ENCODE peak calls at places on chromosomes 5 and 9, in six cellular contexts. One of them, this sample, is unnamed.

GRCh38 chr5:40628428-40628827 is 51.3 kb upstream of the PTGER4 start:
- DNase-seq in activated naive CD4-positive, alpha-beta T cell treated with anti-CD3 and anti-CD28 coated beads for 36 hours: no peak
- DNase-seq in aorta: no peak
- DNase-seq in Daoy: no peak
- DNase-seq in stimulated activated CD8-positive, alpha-beta memory T cell treated with anti-CD3 and anti-CD28 coated beads, Interleukin-15, amount 100 ng/mL, for 4 hours: no peak
- DNase-seq in neural crest cell: no peak
- DNase-seq in this sample: no peak

GRCh38 chr5:65117525-65117924 is 348.8 kb downstream of the CWC27 start:
- DNase-seq in activated naive CD4-positive, alpha-beta T cell treated with anti-CD3 and anti-CD28 coated beads for 36 hours: no peak
- DNase-seq in aorta: no peak
- DNase-seq in Daoy: no peak
- DNase-seq in stimulated activated CD8-positive, alpha-beta memory T cell treated with anti-CD3 and anti-CD28 coated beads, Interleukin-15, amount 100 ng/mL, for 4 hours: no peak
- DNase-seq in neural crest cell: no peak
- DNase-seq in this sample: no peak

GRCh38 chr5:107516452-107517184 is 154.1 kb downstream of the EFNA5 start:
- DNase-seq in activated naive CD4-positive, alpha-beta T cell treated with anti-CD3 and anti-CD28 coated beads for 36 hours: no peak
- DNase-seq in aorta: no peak
- DNase-seq in Daoy: peak; percentile 24
- DNase-seq in stimulated activated CD8-positive, alpha-beta memory T cell treated with anti-CD3 and anti-CD28 coated beads, Interleukin-15, amount 100 ng/mL, for 4 hours: no peak
- DNase-seq in neural crest cell: no peak
- DNase-seq in this sample: peak; percentile 19

GRCh38 chr5:111968459-111968858 is 211.5 kb upstream of the NREP start:
- DNase-seq in activated naive CD4-positive, alpha-beta T cell treated with anti-CD3 and anti-CD28 coated beads for 36 hours: no peak
- DNase-seq in aorta: no peak
- DNase-seq in Daoy: no peak
- DNase-seq in stimulated activated CD8-positive, alpha-beta memory T cell treated with anti-CD3 and anti-CD28 coated beads, Interleukin-15, amount 100 ng/mL, for 4 hours: no peak
- DNase-seq in neural crest cell: no peak
- DNase-seq in this sample: peak; percentile 83

GRCh38 chr9:18705763-18706372 is 231.9 kb downstream of the ADAMTSL1 start:
- DNase-seq in activated naive CD4-positive, alpha-beta T cell treated with anti-CD3 and anti-CD28 coated beads for 36 hours: no peak
- DNase-seq in aorta: no peak
- DNase-seq in Daoy: no peak
- DNase-seq in stimulated activated CD8-positive, alpha-beta memory T cell treated with anti-CD3 and anti-CD28 coated beads, Interleukin-15, amount 100 ng/mL, for 4 hours: no peak
- DNase-seq in neural crest cell: no peak
- DNase-seq in this sample: peak; percentile 50

GRCh38 chr9:135990468-135991429 is 29.6 kb upstream of the UBAC1 start:
- DNase-seq in activated naive CD4-positive, alpha-beta T cell treated with anti-CD3 and anti-CD28 coated beads for 36 hours: peak; percentile 46
- DNase-seq in aorta: no peak
- DNase-seq in Daoy: peak; percentile 76
- DNase-seq in stimulated activated CD8-positive, alpha-beta memory T cell treated with anti-CD3 and anti-CD28 coated beads, Interleukin-15, amount 100 ng/mL, for 4 hours: no peak
- DNase-seq in neural crest cell: no peak
- DNase-seq in this sample: peak; percentile 66

GRCh38 chr9:89718176-89718575 is 113.4 kb downstream of the GADD45G start:
- DNase-seq in activated naive CD4-positive, alpha-beta T cell treated with anti-CD3 and anti-CD28 coated beads for 36 hours: no peak
- DNase-seq in aorta: no peak
- DNase-seq in Daoy: no peak
- DNase-seq in stimulated activated CD8-positive, alpha-beta memory T cell treated with anti-CD3 and anti-CD28 coated beads, Interleukin-15, amount 100 ng/mL, for 4 hours: no peak
- DNase-seq in neural crest cell: no peak
- DNase-seq in this sample: no peak

GRCh38 chr5:1246711-1247431 is 21.7 kb downstream of the SLC6A18 start:
- DNase-seq in activated naive CD4-positive, alpha-beta T cell treated with anti-CD3 and anti-CD28 coated beads for 36 hours: peak; percentile 41
- DNase-seq in aorta: no peak
- DNase-seq in Daoy: peak; percentile 42
- DNase-seq in stimulated activated CD8-positive, alpha-beta memory T cell treated with anti-CD3 and anti-CD28 coated beads, Interleukin-15, amount 100 ng/mL, for 4 hours: no peak
- DNase-seq in neural crest cell: peak; percentile 69
- DNase-seq in this sample: peak; percentile 13

GRCh38 chr5:177484902-177485549 is 11.6 kb upstream of the DBN1 start:
- DNase-seq in activated naive CD4-positive, alpha-beta T cell treated with anti-CD3 and anti-CD28 coated beads for 36 hours: no peak
- DNase-seq in aorta: no peak
- DNase-seq in Daoy: no peak
- DNase-seq in stimulated activated CD8-positive, alpha-beta memory T cell treated with anti-CD3 and anti-CD28 coated beads, Interleukin-15, amount 100 ng/mL, for 4 hours: no peak
- DNase-seq in neural crest cell: no peak
- DNase-seq in this sample: peak; percentile 32

GRCh38 chr5:158463971-158464370 is 605.0 kb upstream of the CLINT1 start:
- DNase-seq in activated naive CD4-positive, alpha-beta T cell treated with anti-CD3 and anti-CD28 coated beads for 36 hours: peak; percentile 46
- DNase-seq in aorta: peak; percentile 56
- DNase-seq in Daoy: no peak
- DNase-seq in stimulated activated CD8-positive, alpha-beta memory T cell treated with anti-CD3 and anti-CD28 coated beads, Interleukin-15, amount 100 ng/mL, for 4 hours: no peak
- DNase-seq in neural crest cell: no peak
- DNase-seq in this sample: peak; percentile 7

GRCh38 chr5:155689403-155689802 is 637.6 kb upstream of the SGCD start:
- DNase-seq in activated naive CD4-positive, alpha-beta T cell treated with anti-CD3 and anti-CD28 coated beads for 36 hours: no peak
- DNase-seq in aorta: no peak
- DNase-seq in Daoy: no peak
- DNase-seq in stimulated activated CD8-positive, alpha-beta memory T cell treated with anti-CD3 and anti-CD28 coated beads, Interleukin-15, amount 100 ng/mL, for 4 hours: no peak
- DNase-seq in neural crest cell: no peak
- DNase-seq in this sample: no peak

GRCh38 chr5:92353107-92354030 is 970.3 kb upstream of the ARRDC3 start:
- DNase-seq in activated naive CD4-positive, alpha-beta T cell treated with anti-CD3 and anti-CD28 coated beads for 36 hours: no peak
- DNase-seq in aorta: no peak
- DNase-seq in Daoy: no peak
- DNase-seq in stimulated activated CD8-positive, alpha-beta memory T cell treated with anti-CD3 and anti-CD28 coated beads, Interleukin-15, amount 100 ng/mL, for 4 hours: no peak
- DNase-seq in neural crest cell: no peak
- DNase-seq in this sample: peak; percentile 70

GRCh38 chr9:34254141-34254913 is 74.7 kb downstream of the KIF24 start:
- DNase-seq in activated naive CD4-positive, alpha-beta T cell treated with anti-CD3 and anti-CD28 coated beads for 36 hours: no peak
- DNase-seq in aorta: peak; percentile 59
- DNase-seq in Daoy: peak; percentile 84
- DNase-seq in stimulated activated CD8-positive, alpha-beta memory T cell treated with anti-CD3 and anti-CD28 coated beads, Interleukin-15, amount 100 ng/mL, for 4 hours: no peak
- DNase-seq in neural crest cell: no peak
- DNase-seq in this sample: peak; percentile 86

GRCh38 chr9:134557331-134557730 is 84.3 kb upstream of the COL5A1 start:
- DNase-seq in activated naive CD4-positive, alpha-beta T cell treated with anti-CD3 and anti-CD28 coated beads for 36 hours: no peak
- DNase-seq in aorta: peak; percentile 21
- DNase-seq in Daoy: no peak
- DNase-seq in stimulated activated CD8-positive, alpha-beta memory T cell treated with anti-CD3 and anti-CD28 coated beads, Interleukin-15, amount 100 ng/mL, for 4 hours: no peak
- DNase-seq in neural crest cell: no peak
- DNase-seq in this sample: no peak

GRCh38 chr9:91711755-91712591 is 238.1 kb downstream of the ROR2 start:
- DNase-seq in activated naive CD4-positive, alpha-beta T cell treated with anti-CD3 and anti-CD28 coated beads for 36 hours: peak; percentile 92
- DNase-seq in aorta: peak; percentile 72
- DNase-seq in Daoy: peak; percentile 71
- DNase-seq in stimulated activated CD8-positive, alpha-beta memory T cell treated with anti-CD3 and anti-CD28 coated beads, Interleukin-15, amount 100 ng/mL, for 4 hours: peak; percentile 53
- DNase-seq in neural crest cell: no peak
- DNase-seq in this sample: peak; percentile 7

GRCh38 chr5:179261301-179262125 is 83.7 kb downstream of the ADAMTS2 start:
- DNase-seq in activated naive CD4-positive, alpha-beta T cell treated with anti-CD3 and anti-CD28 coated beads for 36 hours: peak; percentile 25
- DNase-seq in aorta: peak; percentile 40
- DNase-seq in Daoy: no peak
- DNase-seq in stimulated activated CD8-positive, alpha-beta memory T cell treated with anti-CD3 and anti-CD28 coated beads, Interleukin-15, amount 100 ng/mL, for 4 hours: no peak
- DNase-seq in neural crest cell: peak; percentile 37
- DNase-seq in this sample: peak; percentile 74

GRCh38 chr5:127031147-127031862 is 947 bp upstream of the MARCHF3 start:
- DNase-seq in activated naive CD4-positive, alpha-beta T cell treated with anti-CD3 and anti-CD28 coated beads for 36 hours: peak; percentile 40
- DNase-seq in aorta: peak; percentile 48
- DNase-seq in Daoy: no peak
- DNase-seq in stimulated activated CD8-positive, alpha-beta memory T cell treated with anti-CD3 and anti-CD28 coated beads, Interleukin-15, amount 100 ng/mL, for 4 hours: no peak
- DNase-seq in neural crest cell: no peak
- DNase-seq in this sample: no peak

GRCh38 chr9:19651681-19652080 is 137.2 kb downstream of the SLC24A2 start:
- DNase-seq in activated naive CD4-positive, alpha-beta T cell treated with anti-CD3 and anti-CD28 coated beads for 36 hours: no peak
- DNase-seq in aorta: no peak
- DNase-seq in Daoy: no peak
- DNase-seq in stimulated activated CD8-positive, alpha-beta memory T cell treated with anti-CD3 and anti-CD28 coated beads, Interleukin-15, amount 100 ng/mL, for 4 hours: no peak
- DNase-seq in neural crest cell: no peak
- DNase-seq in this sample: no peak

GRCh38 chr9:107742531-107743309 is 253.2 kb upstream of the KLF4 start:
- DNase-seq in activated naive CD4-positive, alpha-beta T cell treated with anti-CD3 and anti-CD28 coated beads for 36 hours: no peak
- DNase-seq in aorta: no peak
- DNase-seq in Daoy: no peak
- DNase-seq in stimulated activated CD8-positive, alpha-beta memory T cell treated with anti-CD3 and anti-CD28 coated beads, Interleukin-15, amount 100 ng/mL, for 4 hours: no peak
- DNase-seq in neural crest cell: no peak
- DNase-seq in this sample: no peak

GRCh38 chr9:107648153-107648716 is 158.7 kb upstream of the KLF4 start:
- DNase-seq in activated naive CD4-positive, alpha-beta T cell treated with anti-CD3 and anti-CD28 coated beads for 36 hours: no peak
- DNase-seq in aorta: no peak
- DNase-seq in Daoy: no peak
- DNase-seq in stimulated activated CD8-positive, alpha-beta memory T cell treated with anti-CD3 and anti-CD28 coated beads, Interleukin-15, amount 100 ng/mL, for 4 hours: no peak
- DNase-seq in neural crest cell: no peak
- DNase-seq in this sample: peak; percentile 29

GRCh38 chr5:113127021-113127420 is 150.4 kb downstream of the DCP2 start:
- DNase-seq in activated naive CD4-positive, alpha-beta T cell treated with anti-CD3 and anti-CD28 coated beads for 36 hours: no peak
- DNase-seq in aorta: no peak
- DNase-seq in Daoy: no peak
- DNase-seq in stimulated activated CD8-positive, alpha-beta memory T cell treated with anti-CD3 and anti-CD28 coated beads, Interleukin-15, amount 100 ng/mL, for 4 hours: no peak
- DNase-seq in neural crest cell: no peak
- DNase-seq in this sample: no peak

GRCh38 chr9:18421391-18421790 is 52.6 kb upstream of the ADAMTSL1 start:
- DNase-seq in activated naive CD4-positive, alpha-beta T cell treated with anti-CD3 and anti-CD28 coated beads for 36 hours: no peak
- DNase-seq in aorta: no peak
- DNase-seq in Daoy: no peak
- DNase-seq in stimulated activated CD8-positive, alpha-beta memory T cell treated with anti-CD3 and anti-CD28 coated beads, Interleukin-15, amount 100 ng/mL, for 4 hours: no peak
- DNase-seq in neural crest cell: no peak
- DNase-seq in this sample: no peak

GRCh38 chr5:22108545-22108944 is 744.6 kb downstream of the CDH12 start:
- DNase-seq in activated naive CD4-positive, alpha-beta T cell treated with anti-CD3 and anti-CD28 coated beads for 36 hours: no peak
- DNase-seq in aorta: no peak
- DNase-seq in Daoy: no peak
- DNase-seq in stimulated activated CD8-positive, alpha-beta memory T cell treated with anti-CD3 and anti-CD28 coated beads, Interleukin-15, amount 100 ng/mL, for 4 hours: no peak
- DNase-seq in neural crest cell: no peak
- DNase-seq in this sample: no peak

GRCh38 chr9:115849679-115850412 is 303.7 kb upstream of the PAPPA start:
- DNase-seq in activated naive CD4-positive, alpha-beta T cell treated with anti-CD3 and anti-CD28 coated beads for 36 hours: no peak
- DNase-seq in aorta: no peak
- DNase-seq in Daoy: no peak
- DNase-seq in stimulated activated CD8-positive, alpha-beta memory T cell treated with anti-CD3 and anti-CD28 coated beads, Interleukin-15, amount 100 ng/mL, for 4 hours: no peak
- DNase-seq in neural crest cell: no peak
- DNase-seq in this sample: peak; percentile 50

GRCh38 chr9:110192531-110193326 is 15.2 kb downstream of the C9orf152 start:
- DNase-seq in activated naive CD4-positive, alpha-beta T cell treated with anti-CD3 and anti-CD28 coated beads for 36 hours: no peak
- DNase-seq in aorta: peak; percentile 53
- DNase-seq in Daoy: peak; percentile 41
- DNase-seq in stimulated activated CD8-positive, alpha-beta memory T cell treated with anti-CD3 and anti-CD28 coated beads, Interleukin-15, amount 100 ng/mL, for 4 hours: no peak
- DNase-seq in neural crest cell: no peak
- DNase-seq in this sample: peak; percentile 93

This sample was measured in EH.